ENCODE peak calls at places on chromosomes 5 and 9, in nine cellular contexts. E, G, H, T, W, I, Q, U and D are unnamed samples.

GRCh38 chr9:76374702-76375543 is 19.3 kb downstream of the RFK start:
- DNase-seq in E (no peak), G (peak; percentile 63), H (peak; percentile 79), T (no peak), W (peak; percentile 88), I (peak; percentile 48), Q (peak; percentile 79), U (no peak), D (no peak)

GRCh38 chr5:95900383-95900958 is 61.2 kb downstream of the ELL2 start:
- DNase-seq in E (no peak), G (peak; percentile 13), H (no peak), T (no peak), W (no peak), I (no peak), Q (peak; percentile 30), U (peak; percentile 33), D (no peak)

GRCh38 chr5:108749130-108749861 is 1.6 kb downstream of the FER start:
- DNase-seq in E (no peak), G (no peak), H (peak; percentile 20), T (peak; percentile 13), W (no peak), I (peak; percentile 69), Q (peak; percentile 81), U (no peak), D (no peak)

GRCh38 chr5:137155621-137156020 is 343.5 kb downstream of the SPOCK1 start:
- DNase-seq in E (no peak), G (no peak), H (no peak), T (no peak), W (no peak), I (no peak), Q (no peak), U (peak; percentile 62), D (no peak)

GRCh38 chr5:141914154-141914743 is 9.4 kb upstream of the DELE1 start:
- DNase-seq in E (peak; percentile 47), G (no peak), H (no peak), T (no peak), W (peak; percentile 76), I (no peak), Q (peak; percentile 87), U (no peak), D (no peak)

GRCh38 chr5:22621084-22621483 is 232.1 kb downstream of the CDH12 start:
- DNase-seq in E (no peak), G (no peak), H (no peak), T (no peak), W (no peak), I (no peak), Q (no peak), U (no peak), D (no peak)

GRCh38 chr5:127758884-127759283 is 55.7 kb downstream of the CCDC192 start:
- DNase-seq in E (no peak), G (no peak), H (no peak), T (no peak), W (no peak), I (no peak), Q (no peak), U (no peak), D (no peak)

GRCh38 chr9:90860826-90861225 is 59.2 kb downstream of the SYK start:
- DNase-seq in E (no peak), G (no peak), H (no peak), T (no peak), W (no peak), I (peak; percentile 47), Q (no peak), U (no peak), D (peak; percentile 73)

GRCh38 chr9:8468048-8468600 is 668.5 kb upstream of the DMAC1 start:
- DNase-seq in E (no peak), G (no peak), H (no peak), T (no peak), W (no peak), I (no peak), Q (no peak), U (peak; percentile 57), D (no peak)

GRCh38 chr5:93887678-93888077 is 146.3 kb upstream of the POU5F2 start:
- DNase-seq in E (no peak), G (no peak), H (no peak), T (no peak), W (no peak), I (no peak), Q (no peak), U (peak; percentile 43), D (no peak)